ENCODE peak calls at places on chromosome 18, in five cellular contexts. A, U, K, M and Z are unnamed samples. For H3K27me3, the result is how much of the 10 kb centered on the place peaks cover.

GRCh38 chr18:31610841-31611240 is 19.2 kb downstream of the TTR start:
- DNase-seq in A (peak), U (no peak), K (no peak), M (no peak), Z (peak)

GRCh38 chr18:73952296-73952946 is 195.2 kb downstream of the FBXO15 start:
- DNase-seq in A (no peak), U (no peak), K (no peak), M (no peak), Z (peak)

GRCh38 chr18:79199691-79200374 is 130.6 kb downstream of the ATP9B start:
- DNase-seq in A (no peak), U (no peak), K (no peak), M (no peak), Z (no peak)

GRCh38 chr18:49813071-49813320 is 337 bp downstream of the ACAA2 start:
- DNase-seq in A (peak), U (peak), K (peak), M (no peak), Z (no peak)

GRCh38 chr18:42067527-42067926 is 112.5 kb downstream of the PIK3C3 start:
- DNase-seq in A (no peak), U (no peak), K (no peak), M (no peak), Z (no peak)

GRCh38 chr18:10234912-10235439 is 219.5 kb upstream of the APCDD1 start:
- DNase-seq in A (peak), U (no peak), K (peak), M (no peak), Z (no peak)

GRCh38 chr18:6885992-6886823 is 156.7 kb downstream of the ARHGAP28 start:
- DNase-seq in A (peak), U (peak), K (peak), M (no peak), Z (peak)

GRCh38 chr18:58249677-58250076 is 205.7 kb downstream of the NEDD4L start:
- DNase-seq in A (no peak), U (no peak), K (peak), M (no peak), Z (no peak)

GRCh38 chr18:58694720-58695468 is 23.6 kb downstream of the MALT1 start:
- DNase-seq in A (no peak), U (no peak), K (no peak), M (no peak), Z (no peak)

GRCh38 chr18:12251311-12251710 is 2.9 kb upstream of the CIDEA start:
- DNase-seq in A (no peak), U (no peak), K (no peak), M (no peak), Z (no peak)
- H3K27me3 ChIP-seq in A (half or more), U (under half), K (under half), M (under half), Z (under half)

GRCh38 chr18:35939166-35939565 is 33.3 kb upstream of the RMP24 start:
- DNase-seq in A (no peak), U (no peak), K (no peak), M (no peak), Z (peak)
- H2AFZ ChIP-seq in A (no peak), U (no peak), K (no peak), M (no peak), Z (no peak)

DNA sequence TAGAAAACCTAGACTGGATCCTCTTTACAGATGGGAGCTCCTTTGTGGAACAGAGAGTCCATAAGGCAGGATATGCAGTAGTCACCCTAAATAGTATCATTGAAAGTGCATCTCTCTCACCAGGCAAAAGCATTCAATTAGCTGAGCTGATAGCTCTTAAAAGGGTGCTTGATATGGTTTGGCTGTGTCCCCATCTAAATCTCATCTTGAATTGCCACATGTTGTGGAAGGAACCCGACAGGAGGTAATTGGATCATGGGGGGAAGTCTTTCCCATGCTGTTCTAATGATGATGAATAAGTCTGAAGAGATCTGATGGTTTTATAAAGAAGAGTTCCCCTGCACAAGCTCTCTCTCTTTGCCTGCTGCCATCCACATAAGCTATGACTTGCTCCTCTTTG is 96.2 kb upstream of the RMP24 start:
- DNase-seq in A (no peak), U (no peak), K (no peak), M (no peak), Z (no peak)
- H3K27me3 ChIP-seq in A (under half), U (under half), K (under half), M (under half), Z (under half)

DNA sequence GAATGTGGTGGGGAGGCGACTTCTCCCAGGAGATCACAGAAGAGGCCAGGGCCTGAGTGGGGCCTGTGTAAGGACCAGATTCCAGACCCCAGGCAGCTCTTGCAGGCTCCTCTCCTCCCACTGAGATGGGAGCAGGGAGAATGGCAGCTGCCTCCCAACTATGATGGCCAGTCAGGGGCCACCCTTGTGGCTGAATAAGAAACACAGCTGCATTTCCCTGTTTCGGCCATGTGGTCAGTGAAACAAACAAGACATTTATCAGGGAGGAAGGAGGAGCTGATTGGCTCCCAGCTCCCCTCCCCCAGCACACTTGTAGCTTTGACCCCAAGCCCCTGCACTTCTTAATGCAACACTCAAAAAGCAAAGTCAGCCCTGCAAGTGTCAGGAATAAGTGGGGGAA is 143.5 kb downstream of the CELF4 start:
- DNase-seq in A (no peak), U (no peak), K (no peak), M (no peak), Z (no peak)
- H2AFZ ChIP-seq in A (no peak), U (no peak), K (no peak), M (no peak), Z (no peak)

GRCh38 chr18:75201273-75201898 is 7.6 kb downstream of the PTGR3 start:
- DNase-seq in A (no peak), U (no peak), K (no peak), M (no peak), Z (no peak)
- H3K27me3 ChIP-seq in A (under half), U (under half), K (under half), M (under half), Z (under half)

GRCh38 chr18:22560797-22561196 is 143.1 kb upstream of the CTAGE1 start:
- DNase-seq in A (no peak), U (no peak), K (no peak), M (no peak), Z (no peak)
- H2AFZ ChIP-seq in A (no peak), U (no peak), K (no peak), M (no peak), Z (no peak)

GRCh38 chr18:45019469-45019868 is 338.8 kb downstream of the SETBP1 start:
- DNase-seq in A (no peak), U (no peak), K (no peak), M (no peak), Z (no peak)
- H3K27me3 ChIP-seq in A (under half), U (under half), K (under half), M (under half), Z (under half)

GRCh38 chr18:21605218-21605617 is 4.7 kb upstream of the ESCO1 start:
- DNase-seq in A (no peak), U (no peak), K (no peak), M (no peak), Z (no peak)
- H2AFZ ChIP-seq in A (no peak), U (no peak), K (peak), M (peak), Z (no peak)

DNA sequence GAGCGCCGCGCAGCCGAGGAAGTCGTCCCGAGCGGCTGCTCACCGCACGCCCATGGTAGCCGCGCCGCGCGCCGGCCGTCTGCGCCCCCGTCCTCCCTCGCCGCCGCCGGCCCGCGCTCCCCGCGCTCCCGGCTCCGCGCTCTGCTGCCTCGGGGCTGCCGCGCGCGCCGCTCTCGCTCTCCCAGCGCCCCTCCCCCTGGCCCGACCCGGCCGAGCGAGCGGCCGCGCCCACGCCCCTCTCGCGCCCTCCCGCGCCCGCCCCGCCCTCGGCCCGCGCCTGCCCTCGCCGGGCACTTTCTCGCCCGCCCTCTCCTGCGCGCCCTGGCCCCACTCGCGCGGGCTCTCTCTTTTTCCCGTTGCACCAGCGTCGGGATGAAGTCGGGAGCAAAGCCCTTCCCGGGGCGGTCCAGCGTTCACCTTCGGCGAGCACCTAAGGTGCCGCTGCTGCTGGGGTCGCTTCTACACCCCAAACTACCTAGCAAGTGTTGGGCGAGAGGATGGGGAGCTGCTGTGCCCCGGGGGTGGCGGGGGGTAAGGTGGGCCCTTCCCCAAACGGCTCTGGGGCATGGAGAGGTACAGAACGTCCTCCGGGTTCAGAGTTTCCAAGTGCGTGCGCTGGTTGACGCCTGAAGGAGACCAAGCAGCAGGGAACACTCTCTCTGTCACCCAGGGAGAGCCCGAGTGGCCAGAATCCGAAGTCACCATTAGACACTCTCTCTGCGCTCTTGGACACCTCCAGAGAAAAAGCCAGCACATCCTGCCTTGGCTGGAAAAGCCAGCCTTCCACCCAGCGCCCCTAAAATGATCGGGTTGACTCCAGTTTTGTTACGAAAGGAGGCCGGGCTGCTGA is at the start of gene COLEC12:
- DNase-seq in A (peak), U (no peak), K (no peak), M (no peak), Z (no peak)
- H3K27me3 ChIP-seq in A (under half), U (under half), K (under half), M (under half), Z (half or more)

GRCh38 chr18:45255142-45255890 is 360.0 kb upstream of the SLC14A2 start:
- DNase-seq in A (peak), U (peak), K (peak), M (no peak), Z (peak)
- H2AFZ ChIP-seq in A (no peak), U (no peak), K (no peak), M (no peak), Z (no peak)